ENCODE peak calls at places on chromosomes 4 and X, in five cellular contexts. U is omental fat pad, N is GM06990, A is GM20000, L is left lung. K is an unnamed sample.

GRCh38 chr4:158885564-158885963 is 116.7 kb downstream of the FNIP2 start:
- DNase-seq in U (no peak), N (no peak), A (no peak), L (no peak), K (no peak)

GRCh38 chr4:5710962-5711478 is at the start of gene EVC:
- DNase-seq in U (peak; percentile 51), N (peak; percentile 78), A (peak; percentile 76), L (peak; percentile 85), K (peak; percentile 46)

GRCh38 chr4:114076865-114077264 is 97.4 kb upstream of the ARSJ start:
- DNase-seq in U (no peak), N (no peak), A (no peak), L (no peak), K (no peak)

GRCh38 chrX:17527135-17527701 is 152.2 kb downstream of the NHS start:
- DNase-seq in U (no peak), N (no peak), A (no peak), L (peak; percentile 68), K (no peak)

GRCh38 chr4:128908735-128909134 is 99.2 kb downstream of the JADE1 start:
- DNase-seq in U (no peak), N (no peak), A (no peak), L (no peak), K (no peak)

GRCh38 chrX:153582896-153583295 is 16.0 kb downstream of the CCNQ start:
- DNase-seq in U (no peak), N (peak; percentile 69), A (peak; percentile 89), L (peak; percentile 47), K (peak; percentile 88)

GRCh38 chr4:157096439-157096838 is 20.5 kb downstream of the GLRB start:
- DNase-seq in U (no peak), N (no peak), A (no peak), L (no peak), K (no peak)

GRCh38 chr4:54063737-54064316 is 578 bp downstream of the CHIC2 start:
- DNase-seq in U (no peak), N (peak; percentile 64), A (peak; percentile 50), L (peak; percentile 58), K (peak; percentile 37)

GRCh38 chr4:16573181-16573580 is 325.3 kb downstream of the LDB2 start:
- DNase-seq in U (no peak), N (no peak), A (no peak), L (no peak), K (no peak)

GRCh38 chr4:2071252-2071911 is 12.3 kb downstream of the NAT8L start:
- DNase-seq in U (no peak), N (no peak), A (no peak), L (no peak), K (no peak)

GRCh38 chr4:169410839-169411770 is 140.3 kb upstream of the SH3RF1 start:
- DNase-seq in U (no peak), N (peak; percentile 61), A (peak; percentile 47), L (no peak), K (peak; percentile 55)

GRCh38 chrX:16488959-16489358 is 161.0 kb upstream of the S100G start:
- DNase-seq in U (no peak), N (no peak), A (no peak), L (no peak), K (no peak)

GRCh38 chr4:184000457-184001395 is 95.6 kb downstream of the STOX2 start:
- DNase-seq in U (no peak), N (no peak), A (no peak), L (no peak), K (no peak)

GRCh38 chrX:581717-582116 is 48.9 kb upstream of the SHOX start:
- DNase-seq in U (no peak), N (no peak), A (no peak), L (no peak), K (no peak)

GRCh38 chr4:186733778-186734177 is 10.1 kb upstream of the FAT1 start:
- DNase-seq in U (no peak), N (no peak), A (no peak), L (no peak), K (no peak)

GRCh38 chr4:145938618-145939177 is at the start of gene ZNF827:
- DNase-seq in U (peak; percentile 24), N (peak; percentile 72), A (peak; percentile 58), L (peak; percentile 71), K (peak; percentile 47)

GRCh38 chrX:104432321-104432720 is 133.7 kb upstream of the IL1RAPL2 start:
- DNase-seq in U (no peak), N (no peak), A (no peak), L (no peak), K (no peak)

GRCh38 chrX:136477026-136477425 is 10.7 kb upstream of the BRS3 start:
- DNase-seq in U (no peak), N (no peak), A (no peak), L (no peak), K (no peak)
- TF ChIP-seq CTCF in U (no peak), N (no peak), A (no peak), L (no peak), K (no peak)

DNA sequence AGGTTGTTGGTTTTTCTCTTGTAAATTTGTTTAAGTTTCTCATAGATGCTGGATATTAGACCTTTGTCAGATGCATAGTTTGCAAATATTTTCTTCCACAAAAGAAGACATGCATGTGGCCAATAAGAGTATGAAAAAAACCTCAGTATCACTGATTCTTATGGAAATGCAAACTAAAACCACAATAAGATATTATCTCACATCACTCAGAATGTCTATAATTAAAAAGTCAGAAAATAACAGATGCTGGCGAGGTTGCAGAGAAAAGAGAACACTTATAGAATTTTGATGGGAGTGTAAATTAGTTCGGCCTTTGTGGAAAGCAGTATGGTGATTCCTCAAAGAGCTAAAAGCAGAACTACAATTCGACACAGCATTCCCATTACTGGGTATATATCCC is 1355.6 kb downstream of the FAM133A start:
- DNase-seq in U (no peak), N (no peak), A (no peak), L (no peak), K (no peak)
- TF ChIP-seq CTCF in U (no peak), N (no peak), A (no peak), L (no peak), K (no peak)

GRCh38 chrX:149837167-149837566 is 43.8 kb upstream of the MAGEA8 start:
- DNase-seq in U (no peak), N (no peak), A (no peak), L (no peak), K (no peak)

GRCh38 chrX:149827254-149827653 is 45.5 kb downstream of the MAGEA9 start:
- DNase-seq in U (no peak), N (no peak), A (no peak), L (no peak), K (no peak)

GRCh38 chrX:149829751-149830191 is 48.0 kb downstream of the MAGEA9 start:
- DNase-seq in U (no peak), N (peak; percentile 34), A (no peak), L (no peak), K (no peak)

GRCh38 chrX:149830192-149830873 is 48.6 kb downstream of the MAGEA9 start:
- DNase-seq in U (no peak), N (peak; percentile 72), A (no peak), L (no peak), K (no peak)

DNA sequence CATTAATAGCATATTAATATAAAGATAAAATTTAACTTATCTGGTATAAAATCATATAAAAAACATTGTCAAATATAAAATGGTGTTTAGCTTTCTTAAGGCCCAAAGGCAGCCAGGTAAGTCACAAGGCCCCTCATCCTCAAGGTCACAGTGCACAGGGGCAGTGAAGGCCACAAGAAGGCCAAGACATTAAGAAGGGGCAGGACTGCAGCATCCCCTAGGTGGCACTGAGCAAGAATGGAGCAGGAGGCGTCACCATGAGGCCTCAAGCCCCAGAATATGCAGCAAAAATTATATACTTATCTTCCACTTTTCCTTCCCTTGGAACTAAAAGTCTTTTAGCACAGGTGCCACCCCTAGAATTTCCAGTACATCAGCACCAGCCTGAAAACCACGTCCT is 49.5 kb upstream of the MAGEA8 start:
- DNase-seq in U (no peak), N (no peak), A (no peak), L (no peak), K (no peak)
- TF ChIP-seq CTCF in U (no peak), N (peak; percentile 3), A (no peak), L (no peak), K (no peak)

GRCh38 chrX:77628294-77629025 is 157.6 kb downstream of the ATRX start:
- DNase-seq in U (no peak), N (no peak), A (no peak), L (no peak), K (no peak)
- TF ChIP-seq CTCF in U (no peak), N (no peak), A (no peak), L (no peak), K (no peak)

DNA sequence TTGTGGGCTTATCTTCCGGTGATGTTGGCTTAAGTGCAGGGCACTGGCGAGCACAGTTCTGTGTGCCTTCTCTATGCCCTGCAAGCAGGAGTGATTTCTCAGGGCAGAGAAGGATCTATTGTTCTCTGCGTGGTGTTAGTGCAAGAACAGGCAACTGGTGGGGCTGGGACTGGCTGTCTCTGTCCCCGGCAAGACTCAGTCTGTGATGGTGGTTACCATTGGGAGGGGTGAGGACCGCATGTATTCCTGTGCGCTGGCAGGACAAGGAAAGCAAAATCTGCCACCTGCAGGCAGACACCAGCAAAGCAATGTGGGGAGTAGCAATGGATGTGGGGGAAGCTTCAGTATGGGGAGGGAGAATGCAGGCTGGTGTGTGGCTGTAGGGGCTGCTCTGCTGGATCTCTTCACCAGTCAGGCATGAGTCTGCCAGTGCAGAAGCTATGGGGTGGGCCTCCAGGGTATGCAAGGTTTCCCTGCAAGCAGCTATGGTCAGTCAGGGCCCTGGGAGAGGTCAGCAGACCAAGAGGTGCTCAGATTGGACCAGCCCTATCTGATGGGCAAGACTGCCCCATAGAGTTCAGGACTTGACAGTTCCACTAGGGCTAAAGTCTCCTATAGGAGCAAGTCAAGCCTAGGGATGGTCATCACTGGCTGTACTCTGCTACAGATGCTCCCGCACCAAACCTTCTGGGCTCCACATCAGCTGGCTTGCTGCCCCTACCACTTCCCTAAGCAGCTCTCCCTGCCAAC is 16.8 kb downstream of the PF4 start:
- DNase-seq in U (no peak), N (no peak), A (no peak), L (no peak), K (no peak)
- TF ChIP-seq CTCF in U (no peak), N (peak; percentile 16), A (no peak), L (no peak), K (no peak)

DNA sequence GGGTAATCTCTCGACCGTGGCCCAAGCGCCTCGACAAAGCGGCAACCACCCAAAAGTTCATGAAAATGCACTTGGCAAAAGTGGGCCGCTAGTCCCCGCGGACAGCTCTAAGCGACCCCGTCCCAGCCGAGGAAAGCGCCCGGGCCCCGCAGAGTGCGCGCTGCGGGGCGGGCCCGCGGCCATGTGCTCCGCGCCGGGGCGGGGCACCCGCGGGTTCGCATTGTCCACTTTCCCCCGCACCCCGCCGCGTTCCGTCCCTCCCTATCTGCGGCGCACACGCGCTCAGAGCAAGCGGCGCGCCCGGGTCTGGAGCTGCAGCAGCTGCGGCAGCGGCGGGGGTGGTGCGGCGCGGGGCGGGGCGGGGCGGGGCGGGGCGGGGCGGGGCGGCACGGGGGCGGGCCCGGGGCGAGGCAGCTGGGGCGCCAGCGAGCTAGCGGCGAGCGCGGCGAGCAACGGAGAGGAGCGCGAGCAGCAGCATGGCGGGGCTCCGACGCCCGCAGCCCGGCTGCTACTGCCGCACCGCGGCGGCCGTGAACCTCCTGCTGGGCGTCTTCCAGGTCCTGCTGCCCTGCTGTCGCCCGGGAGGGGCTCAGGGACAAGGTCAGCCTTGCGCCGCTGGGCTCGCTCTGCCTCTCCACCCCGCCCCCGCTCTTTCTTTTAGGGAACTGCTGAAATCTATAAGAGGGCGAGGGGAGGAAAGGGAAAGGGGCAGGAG is at the start of gene TMEM131L:
- DNase-seq in U (no peak), N (peak; percentile 87), A (peak; percentile 94), L (peak; percentile 78), K (peak; percentile 86)
- TF ChIP-seq CTCF in U (no peak), N (peak; percentile 31), A (peak; percentile 13), L (no peak), K (peak; percentile 26)

K was measured in GM10248.